ENCODE peak calls at places on chromosomes 7 and 10, in six cellular contexts. Z is fibroblast of lung, J is GM20000, H is Panc1, E is fibroblast of the aortic adventitia, V is AG09309. S is an unnamed sample.

GRCh38 chr10:47402681-47403301 is 18.7 kb upstream of the ZNF488 start:
- DNase-seq in E (peak), V (peak), H (no peak), Z (peak), J (no peak), S (peak)

GRCh38 chr10:129760003-129760315 is 204.1 kb downstream of the EBF3 start:
- DNase-seq in J (no peak), Z (no peak), E (no peak), H (no peak), V (no peak), S (no peak)

GRCh38 chr7:11831727-11832495 is at the start of gene THSD7A:
- DNase-seq in H (no peak), Z (peak), E (peak), J (peak), V (no peak), S (no peak)

GRCh38 chr10:110141185-110141584 is 66.2 kb upstream of the MXI1 start:
- DNase-seq in H (no peak), V (peak), E (peak), J (no peak), Z (no peak), S (no peak)

GRCh38 chr7:51019231-51019844 is 236.6 kb upstream of the GRB10 start:
- DNase-seq in E (peak), J (no peak), Z (peak), H (no peak), V (peak), S (no peak)

GRCh38 chr10:6660460-6660859 is 80.4 kb upstream of the PRKCQ start:
- DNase-seq in Z (no peak), V (no peak), H (no peak), E (no peak), J (no peak), S (no peak)

GRCh38 chr7:2409745-2410414 is 6.5 kb downstream of the CHST12 start:
- DNase-seq in V (no peak), H (no peak), J (no peak), E (no peak), Z (no peak), S (no peak)

GRCh38 chr7:19213746-19214145 is 68.5 kb upstream of the FERD3L start:
- DNase-seq in J (no peak), H (no peak), Z (peak), V (no peak), E (no peak), S (no peak)

GRCh38 chr7:19105546-19105945 is 11.9 kb downstream of the TWIST1 start:
- DNase-seq in E (no peak), J (no peak), V (no peak), H (no peak), Z (no peak), S (no peak)

GRCh38 chr7:141151726-141152125 is 77.9 kb downstream of the TMEM178B start:
- DNase-seq in J (no peak), E (no peak), Z (no peak), V (no peak), H (no peak), S (no peak)

GRCh38 chr10:6045600-6046457 is 16.3 kb downstream of the IL2RA start:
- DNase-seq in E (no peak), V (no peak), J (no peak), Z (no peak), H (no peak), S (no peak)

GRCh38 chr10:117137911-117138642 is at the start of gene VAX1:
- DNase-seq in Z (no peak), H (no peak), E (no peak), J (peak), V (no peak), S (no peak)

GRCh38 chr10:101639141-101639900 is 51.2 kb downstream of the DPCD start:
- DNase-seq in Z (no peak), H (no peak), J (no peak), V (no peak), E (no peak), S (no peak)

GRCh38 chr7:19665399-19666008 is 43.3 kb downstream of the POLR1F start:
- DNase-seq in V (no peak), J (peak), H (no peak), Z (peak), E (peak), S (peak)

GRCh38 chr10:97889461-97890265 is 40.0 kb downstream of the GOLGA7B start:
- DNase-seq in H (no peak), V (no peak), E (no peak), J (no peak), Z (peak), S (no peak)

GRCh38 chr7:84548366-84549085 is 353.9 kb upstream of the SEMA3A start:
- DNase-seq in E (peak), J (no peak), Z (peak), V (peak), H (no peak), S (no peak)

GRCh38 chr7:73359746-73360375 is 31.9 kb downstream of the FKBP6 start:
- DNase-seq in V (no peak), Z (no peak), H (no peak), E (no peak), J (no peak), S (no peak)

GRCh38 chr10:104559935-104560334 is 81.2 kb upstream of the SORCS3 start:
- DNase-seq in J (no peak), V (no peak), H (no peak), E (no peak), Z (peak), S (no peak)

GRCh38 chr7:156515911-156516790 is 124.4 kb upstream of the RNF32 start:
- DNase-seq in E (no peak), V (no peak), H (no peak), J (no peak), Z (no peak), S (no peak)

GRCh38 chr7:157022681-157023588 is 12.5 kb upstream of the MNX1 start:
- DNase-seq in V (no peak), Z (no peak), J (no peak), E (no peak), H (no peak), S (no peak)

GRCh38 chr7:69412331-69413146 is 185.7 kb upstream of the AUTS2 start:
- DNase-seq in V (no peak), J (peak), Z (peak), E (no peak), H (peak), S (no peak)

GRCh38 chr10:77392851-77393250 is 244.8 kb downstream of the KCNMA1 start:
- DNase-seq in E (peak), H (peak), J (no peak), V (peak), Z (peak), S (peak)

GRCh38 chr10:34748357-34748756 is 66.7 kb downstream of the PARD3 start:
- DNase-seq in Z (no peak), J (no peak), E (no peak), V (no peak), H (no peak), S (no peak)

GRCh38 chr10:4344544-4344994 is 481.4 kb upstream of the AKR1E2 start:
- DNase-seq in J (no peak), V (peak), Z (peak), H (peak), E (peak), S (peak)

GRCh38 chr7:8515786-8516185 is 82.4 kb downstream of the NXPH1 start:
- DNase-seq in E (no peak), Z (peak), J (no peak), H (no peak), V (no peak), S (no peak)

DNA sequence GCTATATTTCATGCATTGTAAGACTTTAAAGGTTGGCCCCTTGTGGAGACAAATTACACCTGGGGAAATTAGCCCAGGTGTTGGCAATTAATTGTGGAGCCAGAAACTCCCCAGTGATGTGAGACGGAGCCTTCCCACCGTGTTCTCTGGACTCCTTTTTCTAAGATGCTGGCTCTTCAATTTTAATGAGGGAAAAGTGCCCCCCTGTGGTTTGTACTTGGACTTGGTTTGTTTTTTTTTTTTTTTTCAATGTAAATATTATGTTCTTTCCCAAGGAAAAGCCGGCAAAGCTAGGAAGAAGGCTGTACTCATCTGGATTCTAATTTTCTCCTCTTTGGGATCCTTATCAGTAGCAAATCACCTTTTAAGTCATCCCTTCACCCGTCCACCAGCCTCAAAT is 20.2 kb upstream of the ST8SIA6 start:
- DNase-seq in Z (no peak), E (peak), V (no peak), J (no peak), H (no peak), S (no peak)
- TF ChIP-seq CTCF in Z (peak), E (no peak), V (no peak), J (no peak), H (peak), S (peak)

DNA sequence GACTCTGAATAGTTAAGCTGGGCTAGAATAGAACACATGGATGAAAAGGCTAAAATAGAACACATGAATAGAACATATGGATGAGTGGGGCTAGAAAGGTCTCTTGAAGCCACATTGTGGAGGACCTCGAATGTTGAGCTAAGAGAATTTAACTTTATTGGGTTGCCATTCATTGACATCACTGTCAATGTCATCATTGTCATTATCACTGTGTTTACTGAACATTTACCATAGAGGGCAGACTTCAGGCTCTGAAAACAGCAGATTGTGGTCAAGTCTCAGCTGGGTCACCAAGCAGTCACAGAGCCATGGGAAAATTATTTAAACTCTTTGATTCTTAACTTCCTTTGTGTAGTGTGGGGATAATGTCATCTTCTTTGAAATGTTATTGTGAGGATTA is 80.4 kb downstream of the WDFY4 start:
- DNase-seq in J (peak), V (no peak), H (no peak), Z (no peak), E (no peak), S (no peak)
- TF ChIP-seq CTCF in J (no peak), V (no peak), H (no peak), Z (no peak), E (no peak), S (no peak)

GRCh38 chr10:127210936-127211335 is 14.5 kb upstream of the INSYN2A start:
- DNase-seq in H (no peak), Z (no peak), E (no peak), J (no peak), V (no peak), S (no peak)
- TF ChIP-seq CTCF in H (no peak), Z (no peak), E (no peak), J (no peak), V (no peak), S (no peak)

GRCh38 chr7:4074994-4075393 is 607.1 kb upstream of the FOXK1 start:
- DNase-seq in Z (no peak), V (no peak), H (no peak), J (no peak), E (no peak), S (no peak)
- TF ChIP-seq CTCF in Z (no peak), V (no peak), H (no peak), J (no peak), E (no peak), S (no peak)

GRCh38 chr10:74107391-74107790 is 43.2 kb downstream of the AP3M1 start:
- DNase-seq in V (no peak), J (no peak), E (no peak), Z (no peak), H (no peak), S (no peak)

GRCh38 chr10:74104480-74104879 is 46.1 kb downstream of the AP3M1 start:
- DNase-seq in J (no peak), H (no peak), V (no peak), E (no peak), Z (no peak), S (no peak)

GRCh38 chr10:74099836-74100235 is 50.8 kb downstream of the AP3M1 start:
- DNase-seq in Z (no peak), E (no peak), V (no peak), H (no peak), J (no peak), S (no peak)

GRCh38 chr10:74104996-74105395 is 45.6 kb downstream of the AP3M1 start:
- DNase-seq in V (no peak), J (no peak), H (no peak), Z (no peak), E (no peak), S (no peak)

GRCh38 chr10:74103560-74104248 is 46.9 kb downstream of the AP3M1 start:
- DNase-seq in Z (peak), V (no peak), H (no peak), E (peak), J (peak), S (no peak)
- TF ChIP-seq CTCF in Z (peak), V (peak), H (peak), E (peak), J (peak), S (peak)

DNA sequence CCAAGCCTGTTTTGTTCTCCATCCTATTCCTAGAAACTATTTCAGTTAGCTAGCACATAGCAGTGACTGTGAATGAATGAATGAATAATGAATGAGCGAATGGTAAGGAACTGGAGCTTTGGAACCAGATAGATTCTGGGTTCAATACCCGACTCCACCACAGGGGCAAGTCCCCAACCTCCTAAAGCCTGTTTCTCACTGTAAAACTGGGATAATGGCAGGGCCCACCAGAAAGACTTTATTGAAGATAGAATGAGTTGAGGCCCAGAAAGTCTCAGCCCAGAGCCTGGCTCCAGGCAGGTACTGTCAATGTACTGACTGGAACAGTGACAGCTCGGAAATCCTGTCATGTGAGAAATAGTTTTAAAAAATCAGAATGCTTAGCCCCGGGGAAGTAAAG is 1.1 kb upstream of the CDH23 start:
- DNase-seq in H (no peak), Z (no peak), E (no peak), V (no peak), J (no peak), S (no peak)
- TF ChIP-seq CTCF in H (no peak), Z (no peak), E (no peak), V (peak), J (no peak), S (peak)

GRCh38 chr10:99711129-99711719 is 20.7 kb downstream of the COX15 start:
- DNase-seq in H (peak), J (peak), Z (peak), E (peak), V (peak), S (peak)

GRCh38 chr10:99714446-99714845 is 17.5 kb downstream of the COX15 start:
- DNase-seq in V (no peak), Z (no peak), E (no peak), H (no peak), J (no peak), S (no peak)

GRCh38 chr10:99708428-99709010 is 23.4 kb downstream of the COX15 start:
- DNase-seq in H (no peak), J (no peak), Z (peak), V (peak), E (peak), S (no peak)

GRCh38 chr10:99709480-99710229 is 22.3 kb downstream of the COX15 start:
- DNase-seq in Z (peak), E (peak), V (peak), J (peak), H (no peak), S (no peak)
- TF ChIP-seq CTCF in Z (peak), E (peak), V (peak), J (no peak), H (no peak), S (peak)

S was measured in AG04450.